ENCODE peak calls at places on chromosomes 7 and 10, in eight cellular contexts. One of them, this sample, is unnamed.

GRCh38 chr10:33496096-33496495 is 161.6 kb upstream of the NRP1 start:
- DNase-seq in AG04449: no peak
- DNase-seq in adrenal gland: no peak
- DNase-seq in hepatocyte: no peak
- DNase-seq in foreskin fibroblast: no peak
- DNase-seq in HCT116: no peak
- DNase-seq in thoracic aorta: no peak
- DNase-seq in tibial nerve: no peak
- DNase-seq in this sample: no peak

GRCh38 chr7:79455173-79455790 is 1.8 kb upstream of the MAGI2 start:
- DNase-seq in AG04449: no peak
- DNase-seq in tibial nerve: no peak
- DNase-seq in adrenal gland: no peak
- DNase-seq in hepatocyte: no peak
- DNase-seq in HCT116: no peak
- DNase-seq in foreskin fibroblast: no peak
- DNase-seq in thoracic aorta: no peak
- DNase-seq in this sample: no peak

GRCh38 chr7:142868881-142869415 is 14.1 kb downstream of the EPHB6 start:
- DNase-seq in hepatocyte: no peak
- DNase-seq in HCT116: no peak
- DNase-seq in AG04449: no peak
- DNase-seq in thoracic aorta: no peak
- DNase-seq in foreskin fibroblast: no peak
- DNase-seq in adrenal gland: peak
- DNase-seq in tibial nerve: no peak
- DNase-seq in this sample: no peak

GRCh38 chr10:34584164-34584563 is 230.9 kb downstream of the PARD3 start:
- DNase-seq in tibial nerve: no peak
- DNase-seq in thoracic aorta: no peak
- DNase-seq in hepatocyte: peak
- DNase-seq in foreskin fibroblast: peak
- DNase-seq in AG04449: peak
- DNase-seq in HCT116: no peak
- DNase-seq in adrenal gland: no peak
- DNase-seq in this sample: peak

GRCh38 chr10:86693721-86694369 is 25.5 kb downstream of the LDB3 start:
- DNase-seq in AG04449: no peak
- DNase-seq in foreskin fibroblast: peak
- DNase-seq in adrenal gland: peak
- DNase-seq in thoracic aorta: no peak
- DNase-seq in HCT116: no peak
- DNase-seq in hepatocyte: peak
- DNase-seq in tibial nerve: no peak
- DNase-seq in this sample: peak

GRCh38 chr7:84497873-84498272 is 303.3 kb upstream of the SEMA3A start:
- DNase-seq in AG04449: no peak
- DNase-seq in adrenal gland: no peak
- DNase-seq in tibial nerve: no peak
- DNase-seq in thoracic aorta: no peak
- DNase-seq in HCT116: no peak
- DNase-seq in hepatocyte: no peak
- DNase-seq in foreskin fibroblast: no peak
- DNase-seq in this sample: no peak

GRCh38 chr7:6385110-6385792 is 62.5 kb downstream of the DAGLB start:
- DNase-seq in hepatocyte: peak
- DNase-seq in adrenal gland: no peak
- DNase-seq in tibial nerve: no peak
- DNase-seq in foreskin fibroblast: peak
- DNase-seq in HCT116: peak
- DNase-seq in AG04449: peak
- DNase-seq in thoracic aorta: no peak
- DNase-seq in this sample: peak

GRCh38 chr7:5143935-5144903 is 45.8 kb upstream of the WIPI2 start:
- DNase-seq in HCT116: no peak
- DNase-seq in hepatocyte: no peak
- DNase-seq in foreskin fibroblast: no peak
- DNase-seq in tibial nerve: no peak
- DNase-seq in adrenal gland: peak
- DNase-seq in AG04449: no peak
- DNase-seq in thoracic aorta: no peak
- DNase-seq in this sample: peak

GRCh38 chr10:133006806-133007205 is 64.4 kb upstream of the CFAP46 start:
- DNase-seq in adrenal gland: no peak
- DNase-seq in HCT116: no peak
- DNase-seq in AG04449: no peak
- DNase-seq in tibial nerve: no peak
- DNase-seq in foreskin fibroblast: no peak
- DNase-seq in thoracic aorta: no peak
- DNase-seq in hepatocyte: no peak
- DNase-seq in this sample: no peak

GRCh38 chr10:102654566-102654965 is 10.3 kb downstream of the TRIM8 start:
- DNase-seq in AG04449: no peak
- DNase-seq in thoracic aorta: no peak
- DNase-seq in adrenal gland: no peak
- DNase-seq in tibial nerve: no peak
- DNase-seq in HCT116: no peak
- DNase-seq in foreskin fibroblast: no peak
- DNase-seq in hepatocyte: no peak
- DNase-seq in this sample: no peak

GRCh38 chr10:123642293-123642692 is 23.9 kb upstream of the GPR26 start:
- DNase-seq in foreskin fibroblast: no peak
- DNase-seq in thoracic aorta: no peak
- DNase-seq in AG04449: no peak
- DNase-seq in adrenal gland: peak
- DNase-seq in tibial nerve: no peak
- DNase-seq in hepatocyte: no peak
- DNase-seq in HCT116: no peak
- DNase-seq in this sample: no peak

GRCh38 chr10:86419101-86419500 is 52.5 kb upstream of the GRID1 start:
- DNase-seq in thoracic aorta: no peak
- DNase-seq in AG04449: no peak
- DNase-seq in tibial nerve: no peak
- DNase-seq in adrenal gland: no peak
- DNase-seq in hepatocyte: no peak
- DNase-seq in foreskin fibroblast: no peak
- DNase-seq in HCT116: no peak
- DNase-seq in this sample: no peak

GRCh38 chr7:93877742-93878141 is 12.8 kb downstream of the TFPI2 start:
- DNase-seq in thoracic aorta: no peak
- DNase-seq in foreskin fibroblast: no peak
- DNase-seq in AG04449: no peak
- DNase-seq in tibial nerve: no peak
- DNase-seq in hepatocyte: no peak
- DNase-seq in adrenal gland: no peak
- DNase-seq in HCT116: no peak
- DNase-seq in this sample: no peak

GRCh38 chr10:71531485-71532446 is 135.0 kb downstream of the CDH23 start:
- DNase-seq in AG04449: no peak
- DNase-seq in thoracic aorta: no peak
- DNase-seq in hepatocyte: no peak
- DNase-seq in foreskin fibroblast: no peak
- DNase-seq in HCT116: no peak
- DNase-seq in adrenal gland: no peak
- DNase-seq in tibial nerve: no peak
- DNase-seq in this sample: no peak

GRCh38 chr10:71529203-71529537 is 132.4 kb downstream of the CDH23 start:
- DNase-seq in adrenal gland: no peak
- DNase-seq in HCT116: no peak
- DNase-seq in tibial nerve: no peak
- DNase-seq in AG04449: no peak
- DNase-seq in foreskin fibroblast: no peak
- DNase-seq in hepatocyte: no peak
- DNase-seq in thoracic aorta: no peak
- DNase-seq in this sample: no peak

GRCh38 chr10:71532878-71533277 is 136.2 kb downstream of the CDH23 start:
- DNase-seq in AG04449: no peak
- DNase-seq in thoracic aorta: no peak
- DNase-seq in tibial nerve: no peak
- DNase-seq in hepatocyte: no peak
- DNase-seq in foreskin fibroblast: no peak
- DNase-seq in adrenal gland: no peak
- DNase-seq in HCT116: no peak
- DNase-seq in this sample: no peak

GRCh38 chr10:71528371-71529202 is 131.9 kb downstream of the CDH23 start:
- DNase-seq in foreskin fibroblast: no peak
- DNase-seq in tibial nerve: no peak
- DNase-seq in AG04449: no peak
- DNase-seq in HCT116: no peak
- DNase-seq in thoracic aorta: no peak
- DNase-seq in hepatocyte: no peak
- DNase-seq in adrenal gland: no peak
- DNase-seq in this sample: no peak

DNA sequence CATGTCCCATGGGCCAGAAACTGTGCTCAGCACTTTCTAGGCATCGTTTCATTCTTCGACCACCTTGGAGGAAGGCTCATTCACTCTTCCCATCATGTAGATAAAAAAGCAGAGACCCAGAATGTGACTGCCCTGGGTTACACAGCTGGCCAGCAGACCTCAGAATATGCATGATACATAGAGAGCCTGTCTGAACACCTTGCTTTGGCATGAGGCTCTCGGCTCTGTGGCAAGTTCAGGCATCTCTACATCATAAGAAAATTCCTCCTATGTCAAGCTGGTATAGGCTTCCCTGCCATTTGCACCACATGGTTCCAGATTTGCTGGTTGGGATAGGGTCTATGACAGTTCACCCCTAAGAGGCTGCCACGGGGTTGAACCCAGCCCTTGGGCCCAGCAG is 134.1 kb downstream of the CDH23 start:
- DNase-seq in thoracic aorta: no peak
- DNase-seq in HCT116: no peak
- DNase-seq in adrenal gland: no peak
- DNase-seq in AG04449: no peak
- DNase-seq in hepatocyte: no peak
- DNase-seq in foreskin fibroblast: no peak
- DNase-seq in tibial nerve: no peak
- DNase-seq in this sample: no peak
- H3K4me3 ChIP-seq in thoracic aorta: no peak
- H3K4me3 ChIP-seq in HCT116: no peak
- H3K4me3 ChIP-seq in adrenal gland: no peak
- H3K4me3 ChIP-seq in AG04449: no peak
- H3K4me3 ChIP-seq in hepatocyte: no peak
- H3K4me3 ChIP-seq in foreskin fibroblast: no peak
- H3K4me3 ChIP-seq in tibial nerve: no peak
- H3K4me3 ChIP-seq in this sample: no peak

GRCh38 chr7:7970620-7971307 is 2.2 kb downstream of the GLCCI1 start:
- DNase-seq in foreskin fibroblast: no peak
- DNase-seq in adrenal gland: no peak
- DNase-seq in hepatocyte: no peak
- DNase-seq in thoracic aorta: no peak
- DNase-seq in tibial nerve: no peak
- DNase-seq in AG04449: no peak
- DNase-seq in HCT116: no peak
- DNase-seq in this sample: no peak

GRCh38 chr7:7972128-7972527 is 3.5 kb downstream of the GLCCI1 start:
- DNase-seq in AG04449: no peak
- DNase-seq in foreskin fibroblast: no peak
- DNase-seq in adrenal gland: no peak
- DNase-seq in tibial nerve: no peak
- DNase-seq in HCT116: no peak
- DNase-seq in hepatocyte: no peak
- DNase-seq in thoracic aorta: no peak
- DNase-seq in this sample: no peak

GRCh38 chr7:7971308-7972040 is 2.9 kb downstream of the GLCCI1 start:
- DNase-seq in AG04449: no peak
- DNase-seq in hepatocyte: no peak
- DNase-seq in HCT116: no peak
- DNase-seq in foreskin fibroblast: no peak
- DNase-seq in adrenal gland: no peak
- DNase-seq in tibial nerve: no peak
- DNase-seq in thoracic aorta: no peak
- DNase-seq in this sample: no peak

GRCh38 chr7:7970113-7970619 is 1.6 kb downstream of the GLCCI1 start:
- DNase-seq in foreskin fibroblast: no peak
- DNase-seq in tibial nerve: no peak
- DNase-seq in adrenal gland: no peak
- DNase-seq in hepatocyte: peak
- DNase-seq in thoracic aorta: no peak
- DNase-seq in HCT116: no peak
- DNase-seq in AG04449: no peak
- DNase-seq in this sample: no peak

DNA sequence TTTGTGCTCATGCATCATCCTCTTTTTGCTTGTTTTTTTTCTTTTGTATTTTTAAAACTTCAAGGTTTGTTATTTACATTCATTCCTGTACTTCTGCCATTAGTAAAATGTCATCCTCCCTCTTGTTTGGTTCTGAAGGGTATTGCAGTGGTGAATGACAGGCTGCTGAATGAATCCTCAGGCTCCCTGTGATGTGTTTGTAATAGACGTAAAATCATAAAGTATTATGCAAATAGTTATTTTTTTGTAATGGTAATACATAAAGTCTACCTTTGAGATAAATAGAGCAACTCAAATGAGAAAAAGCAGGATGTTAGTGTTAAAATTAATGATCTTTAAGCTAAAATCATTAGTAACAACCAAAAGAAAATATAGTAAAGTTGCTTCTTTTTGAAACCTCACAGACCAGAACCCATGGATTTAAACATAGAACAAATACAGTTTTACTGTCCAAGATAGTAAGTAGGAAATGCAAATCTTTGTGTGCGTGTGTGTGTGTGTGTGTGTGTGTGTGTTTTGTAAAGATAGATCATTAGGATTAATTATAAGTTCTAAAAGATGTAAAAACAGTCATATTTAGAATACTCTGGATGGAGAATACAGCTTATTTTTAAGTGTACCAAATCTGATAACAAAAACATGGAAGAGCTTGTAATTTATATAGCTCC is 4.5 kb downstream of the GLCCI1 start:
- DNase-seq in HCT116: no peak
- DNase-seq in foreskin fibroblast: no peak
- DNase-seq in tibial nerve: no peak
- DNase-seq in thoracic aorta: no peak
- DNase-seq in AG04449: no peak
- DNase-seq in adrenal gland: no peak
- DNase-seq in hepatocyte: no peak
- DNase-seq in this sample: no peak
- H3K4me3 ChIP-seq in HCT116: no peak
- H3K4me3 ChIP-seq in foreskin fibroblast: no peak
- H3K4me3 ChIP-seq in tibial nerve: no peak
- H3K4me3 ChIP-seq in thoracic aorta: no peak
- H3K4me3 ChIP-seq in AG04449: no peak
- H3K4me3 ChIP-seq in adrenal gland: no peak
- H3K4me3 ChIP-seq in hepatocyte: no peak
- H3K4me3 ChIP-seq in this sample: no peak

GRCh38 chr10:101224910-101225823 is 4.1 kb downstream of the LBX1 start:
- DNase-seq in adrenal gland: no peak
- DNase-seq in HCT116: no peak
- DNase-seq in thoracic aorta: no peak
- DNase-seq in foreskin fibroblast: no peak
- DNase-seq in tibial nerve: no peak
- DNase-seq in AG04449: no peak
- DNase-seq in hepatocyte: no peak
- DNase-seq in this sample: no peak
- H3K4me3 ChIP-seq in adrenal gland: no peak
- H3K4me3 ChIP-seq in HCT116: no peak
- H3K4me3 ChIP-seq in thoracic aorta: peak
- H3K4me3 ChIP-seq in foreskin fibroblast: no peak
- H3K4me3 ChIP-seq in tibial nerve: peak
- H3K4me3 ChIP-seq in AG04449: no peak
- H3K4me3 ChIP-seq in hepatocyte: no peak
- H3K4me3 ChIP-seq in this sample: no peak

GRCh38 chr7:104985259-104985617 is 28.8 kb upstream of the KMT2E start:
- DNase-seq in AG04449: no peak
- DNase-seq in adrenal gland: no peak
- DNase-seq in hepatocyte: no peak
- DNase-seq in HCT116: no peak
- DNase-seq in thoracic aorta: no peak
- DNase-seq in foreskin fibroblast: no peak
- DNase-seq in tibial nerve: no peak
- DNase-seq in this sample: no peak
- H3K4me3 ChIP-seq in AG04449: no peak
- H3K4me3 ChIP-seq in adrenal gland: no peak
- H3K4me3 ChIP-seq in hepatocyte: no peak
- H3K4me3 ChIP-seq in HCT116: no peak
- H3K4me3 ChIP-seq in thoracic aorta: no peak
- H3K4me3 ChIP-seq in foreskin fibroblast: no peak
- H3K4me3 ChIP-seq in tibial nerve: no peak
- H3K4me3 ChIP-seq in this sample: no peak